ENCODE peak calls at places on chromosomes 13 and 19, in six cellular contexts. A, I, P, N, W and C are unnamed samples.
A peak's percentile ranks its signal among the peaks of the same experiment; 100 is the strongest.

GRCh38 chr13:74466015-74466414 is 331.8 kb upstream of the KLF12 start:
- DNase-seq in P (no peak), W (no peak), I (no peak), N (no peak), A (no peak), C (no peak)

GRCh38 chr19:45917421-45918091 is 3.0 kb upstream of the NANOS2 start:
- DNase-seq in N (no peak), I (no peak), A (no peak), W (no peak), P (no peak), C (no peak)

GRCh38 chr13:37382156-37382555 is 216.4 kb downstream of the POSTN start:
- DNase-seq in I (no peak), P (no peak), N (no peak), A (no peak), W (no peak), C (no peak)

GRCh38 chr13:31134055-31134711 is 27.5 kb downstream of the HSPH1 start:
- DNase-seq in I (no peak), N (no peak), W (no peak), P (no peak), A (no peak), C (no peak)

GRCh38 chr13:23621316-23621645 is 51.1 kb downstream of the TNFRSF19 start:
- DNase-seq in N (peak; percentile 80), A (peak; percentile 95), W (no peak), P (no peak), I (no peak), C (no peak)

GRCh38 chr13:108463365-108463764 is 166.0 kb upstream of the MYO16 start:
- DNase-seq in A (peak; percentile 64), P (no peak), W (no peak), I (no peak), N (peak; percentile 46), C (no peak)

GRCh38 chr13:111791131-111791530 is 275.8 kb upstream of the SOX1 start:
- DNase-seq in A (no peak), N (no peak), I (no peak), W (no peak), P (no peak), C (no peak)

GRCh38 chr19:35736913-35737886 is 5.1 kb downstream of the IGFLR1 start:
- DNase-seq in I (no peak), W (no peak), P (no peak), N (no peak), A (peak; percentile 43), C (no peak)

GRCh38 chr13:20714161-20714560 is 10.7 kb downstream of the IL17D start:
- DNase-seq in A (peak; percentile 83), W (no peak), N (no peak), P (no peak), I (no peak), C (no peak)

GRCh38 chr19:15452111-15453047 is 2.6 kb upstream of the WIZ start:
- DNase-seq in I (peak; percentile 94), N (peak; percentile 86), A (peak; percentile 88), P (peak; percentile 91), W (peak; percentile 90), C (peak; percentile 97)

GRCh38 chr13:46041335-46041934 is 11.1 kb downstream of the ZC3H13 start:
- DNase-seq in N (no peak), I (no peak), A (peak; percentile 70), W (no peak), P (no peak), C (no peak)

DNA sequence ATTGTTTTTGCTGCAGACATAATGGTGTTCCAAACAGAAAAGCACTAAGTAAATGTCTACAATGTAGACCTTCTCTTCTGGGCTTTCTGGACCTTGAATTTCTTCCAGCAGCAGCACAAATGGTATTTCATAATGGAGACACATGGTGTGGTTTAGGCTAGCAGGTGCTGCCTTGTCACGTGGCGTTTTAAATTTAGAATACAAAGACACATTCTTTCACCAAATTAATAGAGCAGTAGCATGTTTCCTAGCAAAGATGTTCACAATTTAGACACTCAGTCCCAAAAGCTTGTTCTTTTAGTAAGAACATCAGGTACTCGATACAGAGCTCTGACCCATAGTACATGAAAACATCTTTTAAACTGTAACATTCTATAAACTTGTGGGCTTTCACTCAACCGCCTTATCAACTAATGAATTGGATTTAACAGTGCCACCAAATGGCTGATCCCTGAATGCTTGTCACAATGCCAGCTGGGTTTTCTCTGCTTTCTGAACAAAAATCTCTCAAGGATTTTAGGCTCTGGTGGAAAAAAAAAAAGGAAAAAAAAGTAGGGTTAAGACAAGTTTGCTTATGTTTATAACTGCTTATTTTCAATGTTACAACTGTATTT is 290.1 kb downstream of the DCLK1 start:
- DNase-seq in N (no peak), P (no peak), A (no peak), I (no peak), W (no peak), C (no peak)
- H3K4me1 ChIP-seq in N (no peaks in the 10 kb centered on the region), P (no peaks in the 10 kb centered on the region), A (peaks cover 25% of the 10 kb centered on the region), I (no peaks in the 10 kb centered on the region), W (no peaks in the 10 kb centered on the region), C (peaks cover 2% of the 10 kb centered on the region)

DNA sequence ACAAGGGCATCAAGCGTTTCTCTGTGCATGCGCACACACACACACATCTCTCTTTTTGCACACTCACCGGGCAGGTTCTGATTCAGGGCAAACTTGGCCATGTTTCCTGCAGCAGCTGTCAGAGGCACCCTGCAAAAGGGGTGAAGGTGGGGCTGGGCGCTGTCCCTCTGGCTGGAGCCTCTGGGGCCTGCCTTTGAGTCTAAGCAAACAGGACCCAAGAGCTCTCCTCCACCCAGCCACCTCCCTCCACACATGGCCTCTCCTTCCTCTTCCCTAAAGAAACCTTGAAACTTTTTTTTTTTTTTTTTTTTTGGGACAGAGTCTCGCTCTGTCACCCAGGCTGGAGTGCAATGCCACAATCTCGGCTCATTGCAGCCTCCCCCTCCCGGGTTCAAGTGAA is 5.3 kb downstream of the KANK3 start:
- DNase-seq in P (no peak), I (no peak), N (no peak), W (no peak), A (no peak), C (no peak)
- H3K27me3 ChIP-seq in P (peaks cover 18% of the 10 kb centered on the region), I (no peaks in the 10 kb centered on the region), N (peaks cover 44% of the 10 kb centered on the region), W (no peaks in the 10 kb centered on the region), A (peaks cover 23% of the 10 kb centered on the region), C (no peaks in the 10 kb centered on the region)

DNA sequence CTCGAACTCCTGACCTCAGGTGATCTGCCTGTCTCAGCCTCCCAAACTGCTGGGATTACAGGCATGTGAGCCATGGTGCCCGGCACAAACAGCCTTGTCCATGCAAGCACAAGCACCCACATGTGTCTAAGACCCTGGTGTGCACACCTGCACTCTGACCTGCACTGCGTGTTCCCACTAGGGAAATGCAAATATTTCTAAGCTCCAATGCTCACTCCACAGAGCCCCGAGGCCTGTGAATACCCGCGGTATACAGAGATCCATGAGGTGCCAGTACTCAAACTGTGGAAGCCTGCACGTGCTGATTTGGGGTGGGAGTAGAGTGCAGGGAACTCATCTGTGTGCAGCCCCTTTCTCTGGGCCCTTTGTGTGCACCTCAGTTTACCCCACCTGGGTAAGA is 14.7 kb downstream of the GADD45B start:
- DNase-seq in A (no peak), P (no peak), W (no peak), I (no peak), N (no peak), C (no peak)
- H3K27ac ChIP-seq in A (peak overlapping the region; percentile 86), P (peak overlapping the region; percentile 66), W (no peak overlapping the region), I (peak overlapping the region; percentile 62), N (no peak overlapping the region), C (no peak overlapping the region)

GRCh38 chr19:13164370-13165090 is 14.3 kb downstream of the IER2 start:
- DNase-seq in P (peak; percentile 80), N (peak; percentile 90), W (no peak), I (peak; percentile 52), A (peak; percentile 59), C (peak; percentile 88)
- H3K4me1 ChIP-seq in P (peaks cover 68% of the 10 kb centered on the region), N (peaks cover 62% of the 10 kb centered on the region), W (peaks cover 45% of the 10 kb centered on the region), I (peaks cover 70% of the 10 kb centered on the region), A (peaks cover 72% of the 10 kb centered on the region), C (peaks cover 11% of the 10 kb centered on the region)

GRCh38 chr19:55535579-55536350 is 1.2 kb downstream of the SBK2 start:
- DNase-seq in P (no peak), W (no peak), N (no peak), A (no peak), I (no peak), C (peak; percentile 54)

GRCh38 chr19:55537741-55538111 is 793 bp upstream of the SBK2 start:
- DNase-seq in W (no peak), I (no peak), N (no peak), A (peak; percentile 45), P (no peak), C (peak; percentile 28)

GRCh38 chr19:55536366-55536765 is 567 bp downstream of the SBK2 start:
- DNase-seq in P (no peak), I (no peak), A (no peak), W (no peak), N (no peak), C (no peak)

GRCh38 chr19:55536951-55537740 is at the start of gene SBK2:
- DNase-seq in P (no peak), W (no peak), I (no peak), N (no peak), A (no peak), C (peak; percentile 91)

GRCh38 chr19:55535173-55535572 is 1.8 kb downstream of the SBK2 start:
- DNase-seq in W (no peak), P (no peak), A (no peak), N (no peak), I (no peak), C (peak; percentile 11)
- H3K27me3 ChIP-seq in W (no peaks in the 10 kb centered on the region), P (no peaks in the 10 kb centered on the region), A (no peaks in the 10 kb centered on the region), N (no peaks in the 10 kb centered on the region), I (no peaks in the 10 kb centered on the region), C (no peaks in the 10 kb centered on the region)

DNA sequence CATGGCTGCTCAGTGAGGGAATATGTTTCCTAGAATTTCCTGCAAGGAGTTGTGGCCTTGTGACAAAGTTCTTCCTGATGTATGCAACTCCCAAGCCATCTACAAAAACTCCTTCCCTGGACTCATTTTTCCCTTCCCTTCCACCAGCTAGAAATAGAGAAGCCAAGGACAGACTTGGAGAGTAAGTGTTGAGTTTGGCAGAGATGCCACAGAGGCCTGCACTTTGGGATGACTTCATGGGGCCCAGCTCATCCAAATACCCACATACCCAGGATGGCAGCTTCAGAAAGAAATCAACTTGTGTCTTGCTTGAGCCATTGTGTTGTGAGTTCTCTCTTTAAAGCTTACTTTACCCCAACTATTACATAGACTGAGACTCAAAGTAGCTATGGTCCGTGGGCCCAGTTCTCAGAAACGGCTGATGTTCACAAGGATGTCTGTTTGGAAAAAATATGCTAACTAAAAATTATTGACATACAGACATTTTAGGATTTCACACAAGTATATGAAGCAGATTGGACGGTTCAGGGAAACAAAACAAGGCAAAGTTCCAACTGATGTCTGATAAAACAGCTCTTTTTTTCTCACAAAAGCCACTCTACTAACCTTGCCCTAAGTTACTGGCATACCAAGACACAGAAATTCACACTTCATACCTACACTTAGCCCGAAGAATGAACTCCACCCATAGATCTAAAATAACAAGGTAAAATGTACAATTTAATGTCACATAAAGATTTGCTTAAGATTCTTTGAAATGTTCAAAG is 107.9 kb downstream of the NALCN start:
- DNase-seq in W (no peak), P (no peak), A (peak; percentile 44), I (no peak), N (no peak), C (no peak)
- H3K27ac ChIP-seq in W (no peak overlapping the region), P (peak overlapping the region; percentile 18), A (peak overlapping the region; percentile 66), I (no peak overlapping the region), N (no peak overlapping the region), C (no peak overlapping the region)